ENCODE peak calls at places on chromosome 12, in five cellular contexts. B is Peyer's patch, H is breast epithelium, G is heart left ventricle, E is H1. F is an unnamed sample. For H3K27me3 and H3K36me3, the result is how much of the 10 kb centered on the place peaks cover.

GRCh38 chr12:50706606-50707005 is 57.3 kb upstream of the ATF1 start:
- DNase-seq in B (no peak), G (no peak), H (no peak), E (no peak), F (no peak)

GRCh38 chr12:15931590-15932053 is 20.5 kb downstream of the DERA start:
- DNase-seq in B (no peak), E (no peak), G (no peak), H (no peak), F (no peak)

GRCh38 chr12:16454481-16454880 is 107.0 kb downstream of the MGST1 start:
- DNase-seq in G (no peak), B (no peak), E (no peak), H (no peak), F (no peak)

GRCh38 chr12:19575307-19576243 is 136.3 kb downstream of the AEBP2 start:
- DNase-seq in H (peak), G (peak), B (no peak), E (no peak), F (no peak)

GRCh38 chr12:7937867-7938506 is 2.0 kb upstream of the SLC2A3 start:
- DNase-seq in B (no peak), H (no peak), E (no peak), G (no peak), F (no peak)

GRCh38 chr12:67893003-67893402 is 96.2 kb upstream of the IFNG-AS1 start:
- DNase-seq in B (no peak), E (no peak), G (no peak), H (no peak), F (no peak)

GRCh38 chr12:117025481-117026151 is 73.6 kb downstream of the TESC start:
- DNase-seq in G (peak), H (peak), E (peak), B (peak), F (peak)

GRCh38 chr12:118741196-118741595 is 240.1 kb upstream of the SRRM4 start:
- DNase-seq in G (no peak), B (no peak), H (no peak), E (no peak), F (no peak)

GRCh38 chr12:121209221-121209620 is 708 bp upstream of the P2RX4 start:
- DNase-seq in E (no peak), B (no peak), H (no peak), G (no peak), F (no peak)

GRCh38 chr12:12946686-12947355 is 5.1 kb downstream of the GPRC5D start:
- DNase-seq in E (peak), B (no peak), G (no peak), H (no peak), F (no peak)

GRCh38 chr12:58030566-58031279 is 89.4 kb downstream of the ATP23 start:
- DNase-seq in G (no peak), B (no peak), E (no peak), H (no peak), F (no peak)

GRCh38 chr12:66210840-66211239 is 21.8 kb downstream of the IRAK3 start:
- DNase-seq in E (no peak), B (no peak), G (no peak), H (no peak), F (no peak)

DNA sequence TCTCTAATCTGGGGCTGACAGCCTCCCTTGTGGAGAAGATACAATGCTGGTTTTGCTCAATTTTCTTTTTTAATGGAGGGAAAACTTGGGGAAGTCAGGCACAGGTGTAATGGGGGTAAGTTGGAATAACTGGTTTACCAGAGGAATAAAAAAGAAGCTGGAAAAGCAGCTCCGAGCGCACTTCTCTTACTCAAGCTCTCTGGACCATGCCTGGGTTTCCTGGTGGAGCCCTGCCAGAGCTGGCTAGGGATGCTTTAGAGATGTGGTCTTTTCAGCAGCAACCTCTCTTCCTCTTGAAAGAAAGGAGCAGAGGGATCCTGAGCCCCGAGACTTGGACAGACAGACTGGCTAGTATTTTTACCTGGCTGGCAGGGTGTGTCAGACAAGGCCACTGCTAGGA is 3.9 kb upstream of the KCNA5 start:
- DNase-seq in E (no peak), B (no peak), H (no peak), G (no peak), F (no peak)
- H3K27me3 ChIP-seq in E (under half), B (under half), H (under half), G (under half), F (half or more)

GRCh38 chr12:72139411-72139810 is 132.8 kb upstream of the TRHDE start:
- DNase-seq in E (no peak), H (no peak), G (no peak), B (no peak), F (no peak)

GRCh38 chr12:72146495-72146894 is 125.7 kb upstream of the TRHDE start:
- DNase-seq in G (no peak), H (no peak), B (no peak), E (no peak), F (no peak)

GRCh38 chr12:72141381-72141780 is 130.8 kb upstream of the TRHDE start:
- DNase-seq in H (no peak), G (no peak), E (no peak), B (no peak), F (no peak)

DNA sequence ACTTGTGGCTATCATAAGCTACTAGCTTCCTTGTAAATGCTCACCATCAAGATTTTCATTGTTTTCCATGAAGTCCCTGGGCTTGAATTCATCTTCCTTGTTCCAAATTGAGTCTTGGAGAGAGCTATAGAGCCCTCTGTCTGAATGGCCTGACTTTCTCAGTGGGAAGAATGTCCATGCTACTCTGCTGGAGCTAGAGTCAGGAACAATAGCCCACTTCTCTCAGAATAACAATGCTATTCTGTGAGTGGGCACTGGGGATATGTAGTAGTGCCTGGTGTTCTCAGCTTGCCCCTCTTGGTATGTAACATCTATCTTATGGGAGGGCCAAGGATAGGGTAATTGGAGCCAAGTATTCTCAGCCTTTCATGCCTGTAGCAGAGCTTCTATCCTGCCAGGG is 127.6 kb upstream of the TRHDE start:
- DNase-seq in E (no peak), B (no peak), H (no peak), G (no peak), F (no peak)
- H3K36me3 ChIP-seq in E (under half), B (under half), H (under half), G (under half), F (under half)

DNA sequence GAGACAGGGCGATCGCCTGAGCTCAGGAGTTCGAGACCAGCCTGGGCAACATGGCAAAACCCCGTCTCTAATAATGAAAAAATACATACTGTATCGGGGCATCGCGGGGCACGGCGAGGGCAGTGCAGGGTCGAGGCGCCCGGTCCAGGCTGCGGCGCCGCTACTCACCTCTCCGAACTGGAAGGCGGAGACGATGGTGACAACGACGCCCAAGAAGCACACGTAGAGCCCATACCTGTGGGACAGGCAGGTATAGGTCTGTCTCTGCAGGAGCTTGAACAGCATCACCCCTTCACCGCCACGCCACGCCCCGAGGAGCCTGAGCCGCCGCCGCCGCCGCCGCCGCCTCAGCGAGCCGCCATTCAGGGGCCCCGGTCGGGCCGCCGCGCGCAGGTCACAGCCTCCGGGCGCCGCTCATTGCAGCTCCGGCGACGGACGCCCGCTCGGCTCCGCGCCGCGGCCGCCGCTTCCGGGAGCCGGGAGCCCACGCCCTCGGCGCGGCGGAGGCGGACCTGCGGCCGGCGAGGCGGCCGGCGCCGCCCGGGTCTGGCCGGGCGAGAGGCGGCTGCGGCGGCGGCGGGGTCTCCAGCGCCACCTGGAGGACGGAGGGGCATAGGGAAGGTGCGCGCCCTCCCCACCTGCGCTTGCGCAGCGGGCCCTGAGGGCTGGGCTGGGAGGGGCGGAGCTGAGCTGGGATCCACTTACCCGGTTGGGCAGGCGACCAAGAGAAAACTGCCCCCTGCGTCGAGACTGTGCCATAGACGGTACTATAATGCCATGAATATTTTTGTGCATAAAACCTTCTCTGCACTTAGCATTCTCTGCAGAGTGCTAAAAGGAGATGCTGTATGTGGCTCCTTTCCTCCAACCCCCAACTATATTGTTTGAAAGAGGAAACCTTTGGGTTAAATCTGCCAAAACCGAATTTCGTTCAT is at the start of gene GNPTAB:
- DNase-seq in B (peak), G (peak), H (peak), E (peak), F (peak)
- TF ChIP-seq POLR2A in B (peak), G (no peak), H (no peak), E (no peak), F (no peak)

GRCh38 chr12:110960795-110961194 is 40.4 kb upstream of the MYL2 start:
- DNase-seq in E (no peak), G (no peak), B (no peak), H (no peak), F (no peak)

GRCh38 chr12:110971189-110971920 is 51.0 kb upstream of the MYL2 start:
- DNase-seq in B (no peak), E (no peak), G (no peak), H (no peak), F (no peak)

GRCh38 chr12:110966081-110966760 is 45.8 kb upstream of the MYL2 start:
- DNase-seq in E (no peak), G (no peak), B (no peak), H (no peak), F (no peak)

GRCh38 chr12:110965574-110965973 is 45.2 kb upstream of the MYL2 start:
- DNase-seq in H (no peak), G (no peak), B (no peak), E (no peak), F (no peak)
- H3K27me3 ChIP-seq in H (under half), G (under half), B (under half), E (under half), F (under half)

DNA sequence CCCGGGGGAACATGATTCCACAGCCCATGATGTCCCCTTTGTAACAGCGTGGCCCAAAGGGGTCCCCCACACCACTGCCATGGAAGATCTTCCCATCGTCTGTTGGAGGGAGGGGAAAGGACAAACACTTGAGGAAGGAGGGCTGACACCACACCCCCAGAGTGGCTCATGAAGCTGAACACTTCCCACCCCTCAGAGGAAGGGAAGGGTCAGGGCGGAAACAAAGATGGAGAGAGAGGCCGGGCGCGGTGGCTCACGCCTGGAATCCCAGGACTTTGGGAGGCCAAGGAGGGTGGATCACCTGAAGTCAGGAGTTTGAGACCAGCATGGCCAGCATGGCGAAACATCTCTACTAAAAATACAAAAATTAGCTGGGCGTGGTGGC is 12.6 kb downstream of the SPRYD3 start:
- DNase-seq in E (no peak), H (no peak), G (no peak), B (no peak), F (no peak)
- H3K36me3 ChIP-seq in E (under half), H (under half), G (under half), B (half or more), F (under half)

DNA sequence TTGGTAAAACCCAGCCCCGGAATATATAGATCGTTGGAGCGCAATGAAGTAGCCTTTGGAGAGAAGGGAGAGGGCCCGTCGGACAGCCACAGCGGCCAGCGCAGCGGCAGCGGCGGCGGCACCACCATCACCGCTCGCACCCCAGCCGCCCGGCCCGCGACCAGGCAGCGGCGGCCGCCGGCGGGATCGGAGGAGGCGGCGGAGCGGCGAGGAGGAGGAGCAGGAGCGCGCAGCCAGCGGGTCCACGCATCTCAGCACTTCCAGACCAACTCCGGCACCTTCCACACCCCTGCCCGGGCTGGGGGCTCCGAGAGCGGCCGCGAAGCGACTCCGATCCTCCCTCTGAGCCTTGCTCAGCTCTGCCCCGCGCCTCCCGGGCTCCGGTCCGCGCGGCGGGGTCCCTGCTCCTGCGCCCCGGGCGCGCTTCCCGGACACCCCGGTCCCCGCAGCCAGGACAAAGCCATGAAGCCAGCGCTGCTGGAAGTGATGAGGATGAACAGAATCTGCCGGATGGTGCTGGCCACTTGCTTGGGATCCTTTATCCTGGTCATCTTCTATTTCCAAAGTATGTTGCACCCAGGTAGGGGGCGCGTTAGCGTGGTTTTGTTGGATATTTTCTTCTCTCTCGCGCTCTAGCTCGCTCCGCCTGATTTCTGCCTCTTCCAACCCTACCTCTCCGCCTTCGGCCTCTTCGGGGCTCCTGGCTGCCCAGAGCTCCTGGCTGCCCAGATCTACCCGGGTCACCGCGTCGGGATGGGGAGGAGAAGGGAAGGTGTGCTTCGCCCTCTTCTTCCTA is 400 bp downstream of the CHST11 start:
- DNase-seq in E (peak), B (peak), H (peak), G (peak), F (peak)
- TF ChIP-seq POLR2A in E (peak), B (no peak), H (no peak), G (no peak), F (no peak)

GRCh38 chr12:62653740-62654139 is 187.1 kb downstream of the MON2 start:
- DNase-seq in E (peak), B (no peak), H (no peak), G (no peak), F (no peak)
- H3K27me3 ChIP-seq in E (under half), B (under half), H (under half), G (under half), F (under half)

GRCh38 chr12:132069336-132069985 is 74.7 kb downstream of the DDX51 start:
- DNase-seq in G (no peak), H (no peak), E (no peak), B (no peak), F (no peak)
- H3K36me3 ChIP-seq in G (under half), H (under half), E (under half), B (half or more), F (under half)

GRCh38 chr12:128820723-128821432 is 2.9 kb downstream of the SLC15A4 start:
- DNase-seq in G (peak), B (peak), E (no peak), H (no peak), F (peak)

GRCh38 chr12:128825845-128826244 is 2.1 kb upstream of the SLC15A4 start:
- DNase-seq in H (no peak), B (no peak), E (no peak), G (no peak), F (no peak)

GRCh38 chr12:128823216-128823915 is 392 bp downstream of the SLC15A4 start:
- DNase-seq in G (peak), H (no peak), B (peak), E (peak), F (peak)

GRCh38 chr12:128827724-128828123 is 4.0 kb upstream of the SLC15A4 start:
- DNase-seq in E (no peak), G (no peak), B (no peak), H (no peak), F (no peak)

DNA sequence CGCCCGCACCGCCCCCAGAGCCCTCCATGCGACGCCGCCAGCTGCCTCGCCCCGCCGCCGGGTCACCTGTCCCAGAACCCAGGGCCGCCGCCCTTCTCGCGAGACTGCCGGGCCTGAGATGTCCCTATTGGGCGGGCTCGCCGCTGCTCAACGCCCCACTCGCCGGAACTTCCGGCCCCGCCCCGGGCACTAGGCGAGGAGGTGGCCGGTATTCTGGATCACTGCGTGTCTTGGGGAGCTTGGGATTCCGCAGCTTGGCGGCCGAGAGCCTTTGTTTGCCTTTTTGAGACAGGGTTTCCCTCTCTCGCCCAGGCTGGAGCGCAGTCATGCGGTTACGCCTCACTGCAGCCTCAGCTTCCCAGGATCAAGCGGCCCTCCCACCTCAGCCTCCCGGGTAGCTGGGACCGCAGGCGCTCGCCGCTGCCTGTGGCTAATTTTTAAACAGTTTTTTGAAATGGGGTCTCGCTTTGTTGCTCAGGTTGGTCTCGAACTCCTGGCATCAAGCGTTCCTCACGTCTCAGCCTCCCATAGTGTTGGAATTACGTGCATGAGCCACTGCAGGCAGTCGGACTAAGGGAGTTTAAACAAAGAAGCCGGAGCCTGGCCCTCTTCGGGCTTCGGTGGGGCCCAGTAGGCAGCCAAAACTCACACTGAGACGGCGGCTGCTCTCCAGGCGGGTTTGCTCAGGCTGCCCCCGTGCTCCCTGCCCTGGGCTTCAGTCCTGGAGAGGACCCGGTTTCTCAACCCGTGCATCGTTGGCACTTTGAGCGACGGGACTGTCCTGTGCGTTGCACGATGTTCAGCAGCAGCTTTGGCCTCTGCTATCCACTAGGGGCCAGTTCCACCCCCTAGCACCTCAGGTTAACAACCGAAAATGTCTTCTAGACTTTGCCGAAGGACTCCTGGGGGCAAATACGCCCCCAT is at the start of gene SLC15A4:
- DNase-seq in H (peak), E (peak), B (peak), G (peak), F (peak)
- TF ChIP-seq POLR2A in H (peak), E (peak), B (peak), G (peak), F (peak)